ENCODE peak calls at places on chromosomes 1 and 21, in seven cellular contexts. One of them, this sample, is unnamed.

GRCh38 chr1:47931395-47931794 is 65.8 kb downstream of the TRABD2B start:
- DNase-seq in A549: no peak
- DNase-seq in iPS DF 6.9: no peak
- DNase-seq in ACHN: peak; percentile 64
- DNase-seq in HFF-Myc: no peak
- DNase-seq in fibroblast of pulmonary artery: no peak
- DNase-seq in KBM-7: peak; percentile 8
- DNase-seq in this sample: no peak

GRCh38 chr1:215005656-215006335 is 76.7 kb upstream of the KCNK2 start:
- DNase-seq in A549: no peak
- DNase-seq in iPS DF 6.9: no peak
- DNase-seq in ACHN: no peak
- DNase-seq in HFF-Myc: no peak
- DNase-seq in fibroblast of pulmonary artery: no peak
- DNase-seq in KBM-7: no peak
- DNase-seq in this sample: no peak

GRCh38 chr1:226699166-226699565 is 39.9 kb downstream of the ITPKB start:
- DNase-seq in A549: no peak
- DNase-seq in iPS DF 6.9: no peak
- DNase-seq in ACHN: no peak
- DNase-seq in HFF-Myc: no peak
- DNase-seq in fibroblast of pulmonary artery: no peak
- DNase-seq in KBM-7: no peak
- DNase-seq in this sample: no peak

GRCh38 chr21:44585892-44586291 is 5.5 kb upstream of the KRTAP10-5 start:
- DNase-seq in A549: no peak
- DNase-seq in iPS DF 6.9: no peak
- DNase-seq in ACHN: no peak
- DNase-seq in HFF-Myc: no peak
- DNase-seq in fibroblast of pulmonary artery: no peak
- DNase-seq in KBM-7: no peak
- DNase-seq in this sample: no peak

GRCh38 chr1:20255666-20256065 is 35.0 kb upstream of the VWA5B1 start:
- DNase-seq in A549: peak; percentile 17
- DNase-seq in iPS DF 6.9: no peak
- DNase-seq in ACHN: no peak
- DNase-seq in HFF-Myc: no peak
- DNase-seq in fibroblast of pulmonary artery: peak; percentile 63
- DNase-seq in KBM-7: no peak
- DNase-seq in this sample: peak; percentile 57

GRCh38 chr21:44059710-44060109 is 47.5 kb upstream of the PWP2 start:
- DNase-seq in A549: no peak
- DNase-seq in iPS DF 6.9: no peak
- DNase-seq in ACHN: no peak
- DNase-seq in HFF-Myc: no peak
- DNase-seq in fibroblast of pulmonary artery: no peak
- DNase-seq in KBM-7: no peak
- DNase-seq in this sample: no peak

GRCh38 chr1:17742590-17742989 is 12.5 kb upstream of the ACTL8 start:
- DNase-seq in A549: no peak
- DNase-seq in iPS DF 6.9: no peak
- DNase-seq in ACHN: no peak
- DNase-seq in HFF-Myc: no peak
- DNase-seq in fibroblast of pulmonary artery: peak; percentile 44
- DNase-seq in KBM-7: no peak
- DNase-seq in this sample: peak; percentile 38

GRCh38 chr1:186330758-186331157 is 44.3 kb downstream of the TPR start:
- DNase-seq in A549: no peak
- DNase-seq in iPS DF 6.9: peak; percentile 5
- DNase-seq in ACHN: peak; percentile 25
- DNase-seq in HFF-Myc: no peak
- DNase-seq in fibroblast of pulmonary artery: no peak
- DNase-seq in KBM-7: no peak
- DNase-seq in this sample: no peak

GRCh38 chr1:9755441-9755995 is 68.2 kb downstream of the CLSTN1 start:
- DNase-seq in A549: no peak
- DNase-seq in iPS DF 6.9: no peak
- DNase-seq in ACHN: no peak
- DNase-seq in HFF-Myc: no peak
- DNase-seq in fibroblast of pulmonary artery: no peak
- DNase-seq in KBM-7: no peak
- DNase-seq in this sample: no peak

GRCh38 chr1:222521299-222522104 is 26.4 kb downstream of the HHIPL2 start:
- DNase-seq in A549: no peak
- DNase-seq in iPS DF 6.9: no peak
- DNase-seq in ACHN: peak; percentile 96
- DNase-seq in HFF-Myc: peak; percentile 61
- DNase-seq in fibroblast of pulmonary artery: peak; percentile 70
- DNase-seq in KBM-7: no peak
- DNase-seq in this sample: no peak

GRCh38 chr1:115545791-115546733 is 95.7 kb upstream of the VANGL1 start:
- DNase-seq in A549: peak; percentile 70
- DNase-seq in iPS DF 6.9: peak; percentile 77
- DNase-seq in ACHN: peak; percentile 97
- DNase-seq in HFF-Myc: peak; percentile 82
- DNase-seq in fibroblast of pulmonary artery: peak; percentile 89
- DNase-seq in KBM-7: peak; percentile 7
- DNase-seq in this sample: peak; percentile 94

GRCh38 chr1:30795026-30795425 is 37.5 kb upstream of the LAPTM5 start:
- DNase-seq in A549: no peak
- DNase-seq in iPS DF 6.9: no peak
- DNase-seq in ACHN: no peak
- DNase-seq in HFF-Myc: no peak
- DNase-seq in fibroblast of pulmonary artery: no peak
- DNase-seq in KBM-7: no peak
- DNase-seq in this sample: no peak

GRCh38 chr1:37020653-37021277 is 13.6 kb downstream of the GRIK3 start:
- DNase-seq in A549: no peak
- DNase-seq in iPS DF 6.9: no peak
- DNase-seq in ACHN: peak; percentile 31
- DNase-seq in HFF-Myc: no peak
- DNase-seq in fibroblast of pulmonary artery: no peak
- DNase-seq in KBM-7: peak; percentile 31
- DNase-seq in this sample: no peak

GRCh38 chr1:113095790-113096455 is 22.9 kb downstream of the LRIG2 start:
- DNase-seq in A549: no peak
- DNase-seq in iPS DF 6.9: no peak
- DNase-seq in ACHN: no peak
- DNase-seq in HFF-Myc: no peak
- DNase-seq in fibroblast of pulmonary artery: no peak
- DNase-seq in KBM-7: no peak
- DNase-seq in this sample: no peak

GRCh38 chr1:51548986-51549619 is 30.0 kb upstream of the EPS15 start:
- DNase-seq in A549: no peak
- DNase-seq in iPS DF 6.9: no peak
- DNase-seq in ACHN: no peak
- DNase-seq in HFF-Myc: peak; percentile 38
- DNase-seq in fibroblast of pulmonary artery: no peak
- DNase-seq in KBM-7: peak; percentile 72
- DNase-seq in this sample: no peak

GRCh38 chr1:229101475-229101874 is 169.4 kb upstream of the RAB4A start:
- DNase-seq in A549: no peak
- DNase-seq in iPS DF 6.9: no peak
- DNase-seq in ACHN: no peak
- DNase-seq in HFF-Myc: no peak
- DNase-seq in fibroblast of pulmonary artery: no peak
- DNase-seq in KBM-7: no peak
- DNase-seq in this sample: no peak

GRCh38 chr1:156126043-156126700 is 11.7 kb downstream of the LMNA start:
- DNase-seq in A549: peak; percentile 72
- DNase-seq in iPS DF 6.9: no peak
- DNase-seq in ACHN: peak; percentile 98
- DNase-seq in HFF-Myc: peak; percentile 93
- DNase-seq in fibroblast of pulmonary artery: peak; percentile 97
- DNase-seq in KBM-7: peak; percentile 98
- DNase-seq in this sample: peak; percentile 83

GRCh38 chr1:15680131-15680530 is 4.0 kb upstream of the PLEKHM2 start:
- DNase-seq in A549: no peak
- DNase-seq in iPS DF 6.9: no peak
- DNase-seq in ACHN: peak; percentile 74
- DNase-seq in HFF-Myc: no peak
- DNase-seq in fibroblast of pulmonary artery: peak; percentile 61
- DNase-seq in KBM-7: no peak
- DNase-seq in this sample: peak; percentile 84

GRCh38 chr1:234866007-234866866 is 256.3 kb upstream of the IRF2BP2 start:
- DNase-seq in A549: peak; percentile 50
- DNase-seq in iPS DF 6.9: no peak
- DNase-seq in ACHN: peak; percentile 19
- DNase-seq in HFF-Myc: peak; percentile 44
- DNase-seq in fibroblast of pulmonary artery: peak; percentile 88
- DNase-seq in KBM-7: no peak
- DNase-seq in this sample: peak; percentile 91

GRCh38 chr1:203281851-203282661 is 23.3 kb upstream of the BTG2 start:
- DNase-seq in A549: no peak
- DNase-seq in iPS DF 6.9: no peak
- DNase-seq in ACHN: no peak
- DNase-seq in HFF-Myc: no peak
- DNase-seq in fibroblast of pulmonary artery: no peak
- DNase-seq in KBM-7: no peak
- DNase-seq in this sample: no peak

GRCh38 chr1:116122955-116123757 is 12.0 kb downstream of the MAB21L3 start:
- DNase-seq in A549: no peak
- DNase-seq in iPS DF 6.9: no peak
- DNase-seq in ACHN: peak; percentile 87
- DNase-seq in HFF-Myc: peak; percentile 52
- DNase-seq in fibroblast of pulmonary artery: peak; percentile 54
- DNase-seq in KBM-7: no peak
- DNase-seq in this sample: peak; percentile 94

This sample was measured in AG08395.